ENCODE peak calls at places on chromosomes 12 and 14, in nine cellular contexts. F is amniotic stem cell, Q is NB4, O is GM23248, H is GM19239, L is adrenal gland, P is HCEC 1CT, D is mucosa of gallbladder, B is T47D. I is an unnamed sample.

GRCh38 chr12:95963104-95963503 is 20.0 kb downstream of the AMDHD1 start:
- DNase-seq in H (no peak), F (no peak), L (no peak), O (no peak), P (no peak), B (no peak), Q (peak), D (no peak), I (no peak)

GRCh38 chr12:68224613-68225285 is 861 bp downstream of the IL26 start:
- DNase-seq in B (no peak), F (no peak), H (no peak), L (no peak), Q (no peak), D (no peak), P (peak), O (peak), I (no peak)

GRCh38 chr14:68199465-68200145 is 380.0 kb downstream of the RAD51B start:
- DNase-seq in D (peak), F (no peak), O (no peak), L (peak), H (no peak), P (no peak), Q (no peak), B (no peak), I (peak)

GRCh38 chr14:101835166-101835557 is 73.7 kb downstream of the PPP2R5C start:
- DNase-seq in L (no peak), O (peak), D (no peak), Q (no peak), B (no peak), P (no peak), F (no peak), H (no peak), I (no peak)

GRCh38 chr14:95875831-95876768 is 532 bp upstream of the TUNAR start:
- DNase-seq in D (no peak), H (no peak), P (no peak), F (no peak), L (no peak), Q (no peak), O (no peak), B (no peak), I (no peak)

GRCh38 chr12:78306236-78306635 is 475.5 kb downstream of the NAV3 start:
- DNase-seq in L (no peak), D (no peak), P (no peak), Q (no peak), B (no peak), O (no peak), F (no peak), H (no peak), I (no peak)

GRCh38 chr14:22536853-22537338 is 52.1 kb downstream of the DAD1 start:
- DNase-seq in P (peak), L (peak), Q (peak), O (peak), H (peak), B (no peak), F (peak), D (peak), I (peak)

GRCh38 chr14:59362533-59362932 is 102.6 kb downstream of the GPR135 start:
- DNase-seq in P (peak), D (no peak), Q (no peak), O (peak), B (no peak), F (no peak), H (no peak), L (no peak), I (no peak)

GRCh38 chr14:22973217-22974032 is 8.9 kb downstream of the AJUBA start:
- DNase-seq in Q (peak), P (peak), L (peak), F (no peak), D (peak), O (peak), B (no peak), H (no peak), I (peak)

GRCh38 chr12:34400986-34401658 is 378.8 kb downstream of the ALG10 start:
- DNase-seq in B (no peak), P (no peak), O (no peak), H (no peak), Q (no peak), F (no peak), L (peak), D (peak), I (no peak)

GRCh38 chr14:52434955-52435354 is 117.3 kb downstream of the TXNDC16 start:
- DNase-seq in O (no peak), H (no peak), F (no peak), Q (no peak), D (no peak), P (no peak), B (no peak), L (no peak), I (no peak)

GRCh38 chr12:132502149-132502881 is 12.4 kb downstream of the FBRSL1 start:
- DNase-seq in P (no peak), L (peak), F (no peak), Q (peak), H (no peak), D (no peak), O (no peak), B (no peak), I (peak)

GRCh38 chr14:64541261-64541970 is 875 bp downstream of the HSPA2 start:
- DNase-seq in D (no peak), F (no peak), B (no peak), P (no peak), H (no peak), L (peak), Q (no peak), O (peak), I (peak)

GRCh38 chr12:114726092-114726710 is 42.2 kb upstream of the TBX3 start:
- DNase-seq in F (no peak), B (no peak), L (peak), D (no peak), H (no peak), O (no peak), P (no peak), Q (no peak), I (no peak)

GRCh38 chr14:20857630-20858261 is 33.4 kb upstream of the RNASE3 start:
- DNase-seq in B (peak), D (peak), L (peak), F (no peak), O (peak), H (peak), Q (peak), P (peak), I (peak)

GRCh38 chr12:27810756-27811155 is 30.7 kb upstream of the MANSC4 start:
- DNase-seq in P (no peak), H (no peak), Q (no peak), D (no peak), B (no peak), F (no peak), O (peak), L (no peak), I (no peak)

GRCh38 chr12:50662121-50662480 is 101.8 kb upstream of the ATF1 start:
- DNase-seq in B (no peak), P (no peak), O (no peak), H (no peak), Q (no peak), F (no peak), D (no peak), L (no peak), I (no peak)

GRCh38 chr14:95482967-95483842 is 33.2 kb downstream of the SYNE3 start:
- DNase-seq in B (no peak), D (peak), O (peak), F (peak), P (peak), Q (no peak), H (no peak), L (peak), I (peak)

GRCh38 chr14:94665121-94665520 is 52.9 kb downstream of the SERPINA3 start:
- DNase-seq in D (no peak), F (peak), Q (no peak), L (no peak), H (no peak), B (no peak), O (peak), P (peak), I (no peak)

GRCh38 chr14:89621009-89621421 is 204.0 kb upstream of the FOXN3 start:
- DNase-seq in H (no peak), Q (no peak), B (no peak), O (no peak), F (no peak), D (no peak), P (no peak), L (no peak), I (peak)

GRCh38 chr14:50812856-50813543 is 18.0 kb downstream of the NIN start:
- DNase-seq in O (no peak), D (no peak), L (no peak), Q (peak), B (no peak), P (no peak), H (no peak), F (no peak), I (no peak)

GRCh38 chr14:91279354-91279753 is 34.9 kb upstream of the GPR68 start:
- DNase-seq in Q (no peak), P (no peak), L (no peak), D (no peak), B (no peak), H (no peak), F (no peak), O (no peak), I (no peak)

GRCh38 chr14:97723834-97724770 is 926.9 kb downstream of the VRK1 start:
- DNase-seq in B (peak), O (no peak), P (no peak), Q (no peak), H (no peak), F (no peak), L (no peak), D (no peak), I (no peak)

GRCh38 chr14:72433511-72433910 is 460.4 kb downstream of the DPF3 start:
- DNase-seq in D (no peak), Q (no peak), B (no peak), P (peak), O (peak), L (peak), F (no peak), H (no peak), I (no peak)

GRCh38 chr12:45324391-45324790 is 108.5 kb downstream of the ANO6 start:
- DNase-seq in F (no peak), O (peak), B (no peak), Q (no peak), D (no peak), H (no peak), L (no peak), P (no peak), I (no peak)

GRCh38 chr12:9365296-9365695 is 157.1 kb upstream of the PZP start:
- DNase-seq in L (no peak), B (no peak), P (no peak), O (peak), Q (no peak), H (no peak), D (no peak), F (no peak), I (no peak)

GRCh38 chr12:126762150-126762549 is 1504.8 kb upstream of the TMEM132C start:
- DNase-seq in L (no peak), H (no peak), Q (no peak), O (no peak), B (no peak), F (no peak), P (no peak), D (no peak), I (no peak)

GRCh38 chr12:55996201-55996714 is 818 bp upstream of the SUOX start:
- DNase-seq in L (peak), B (peak), F (peak), Q (peak), P (peak), H (peak), O (peak), D (peak), I (peak)

GRCh38 chr12:89038831-89039509 is 313.3 kb downstream of the DUSP6 start:
- DNase-seq in H (no peak), D (no peak), P (no peak), F (no peak), B (no peak), Q (no peak), O (no peak), L (no peak), I (no peak)

GRCh38 chr14:44914849-44915248 is 46.9 kb downstream of the KLHL28 start:
- DNase-seq in Q (no peak), D (no peak), B (no peak), L (no peak), O (peak), F (no peak), H (no peak), P (peak), I (no peak)

GRCh38 chr12:76037130-76038105 is 5.8 kb upstream of the PHLDA1 start:
- DNase-seq in H (no peak), B (peak), F (peak), L (peak), O (peak), P (peak), Q (peak), D (peak), I (peak)

GRCh38 chr12:98637068-98637467 is 7.5 kb downstream of the IKBIP start:
- DNase-seq in L (no peak), P (no peak), B (no peak), F (no peak), Q (no peak), D (no peak), H (no peak), O (no peak), I (no peak)

GRCh38 chr12:51890135-51890464 is 2.2 kb downstream of the ANKRD33 start:
- DNase-seq in Q (no peak), O (no peak), B (no peak), L (peak), H (no peak), P (no peak), F (no peak), D (no peak), I (no peak)

GRCh38 chr12:8912910-8913309 is 1.4 kb upstream of the PHC1 start:
- DNase-seq in P (no peak), D (peak), O (peak), F (no peak), L (no peak), Q (peak), B (no peak), H (peak), I (peak)

GRCh38 chr12:76876696-76877229 is 2.1 kb downstream of the CSRP2 start:
- DNase-seq in F (no peak), P (no peak), D (no peak), H (no peak), Q (no peak), L (no peak), B (no peak), O (no peak), I (no peak)

GRCh38 chr14:28061006-28061405 is 705.6 kb upstream of the FOXG1 start:
- DNase-seq in D (no peak), H (no peak), F (no peak), O (no peak), L (no peak), B (no peak), P (no peak), Q (no peak), I (no peak)

GRCh38 chr14:79967001-79967400 is 244.3 kb downstream of the DIO2 start:
- DNase-seq in F (no peak), P (peak), H (no peak), O (peak), D (no peak), Q (no peak), L (no peak), B (no peak), I (no peak)

GRCh38 chr14:54652188-54652889 is 85.4 kb downstream of the SAMD4A start:
- DNase-seq in D (peak), Q (no peak), P (peak), F (peak), H (no peak), L (peak), O (peak), B (peak), I (peak)

GRCh38 chr14:58100735-58101368 is 51.2 kb downstream of the ARMH4 start:
- DNase-seq in F (peak), H (no peak), O (peak), B (no peak), Q (no peak), L (no peak), D (no peak), P (peak), I (no peak)